ENCODE peak calls at places on chromosomes 16 and 17, in nine cellular contexts. One of them, this sample, is unnamed.

GRCh38 chr17:15469260-15469659 is 1.8 kb upstream of the CDRT4 start:
- DNase-seq in NB4: no peak
- DNase-seq in stromal cell of bone marrow: peak
- DNase-seq in DMS153: no peak
- DNase-seq in effector CD4-positive, alpha-beta T cell: no peak
- DNase-seq in LNCaP clone FGC: no peak
- DNase-seq in putamen: no peak
- DNase-seq in kidney glomerular epithelial cell: peak
- DNase-seq in activated CD4-positive, alpha-beta T cell treated with anti-CD3 and anti-CD28 coated beads, Interleukin-2, amount 50 U/mL, for 1 hour: no peak
- DNase-seq in this sample: no peak

GRCh38 chr16:49459953-49460735 is 86.5 kb downstream of the C16orf78 start:
- DNase-seq in NB4: no peak
- DNase-seq in stromal cell of bone marrow: no peak
- DNase-seq in DMS153: no peak
- DNase-seq in effector CD4-positive, alpha-beta T cell: no peak
- DNase-seq in LNCaP clone FGC: no peak
- DNase-seq in putamen: no peak
- DNase-seq in kidney glomerular epithelial cell: no peak
- DNase-seq in activated CD4-positive, alpha-beta T cell treated with anti-CD3 and anti-CD28 coated beads, Interleukin-2, amount 50 U/mL, for 1 hour: no peak
- DNase-seq in this sample: no peak

GRCh38 chr17:50326831-50327364 is 19.0 kb upstream of the XYLT2 start:
- DNase-seq in NB4: no peak
- DNase-seq in stromal cell of bone marrow: no peak
- DNase-seq in DMS153: no peak
- DNase-seq in effector CD4-positive, alpha-beta T cell: no peak
- DNase-seq in LNCaP clone FGC: no peak
- DNase-seq in putamen: no peak
- DNase-seq in kidney glomerular epithelial cell: no peak
- DNase-seq in activated CD4-positive, alpha-beta T cell treated with anti-CD3 and anti-CD28 coated beads, Interleukin-2, amount 50 U/mL, for 1 hour: no peak
- DNase-seq in this sample: no peak

GRCh38 chr17:78883090-78883532 is 19.9 kb downstream of the CEP295NL start:
- DNase-seq in NB4: peak
- DNase-seq in stromal cell of bone marrow: peak
- DNase-seq in DMS153: no peak
- DNase-seq in effector CD4-positive, alpha-beta T cell: no peak
- DNase-seq in LNCaP clone FGC: no peak
- DNase-seq in putamen: no peak
- DNase-seq in kidney glomerular epithelial cell: peak
- DNase-seq in activated CD4-positive, alpha-beta T cell treated with anti-CD3 and anti-CD28 coated beads, Interleukin-2, amount 50 U/mL, for 1 hour: no peak
- DNase-seq in this sample: no peak

GRCh38 chr17:45896803-45897693 is 2.7 kb downstream of the MAPT start:
- DNase-seq in NB4: no peak
- DNase-seq in stromal cell of bone marrow: no peak
- DNase-seq in DMS153: no peak
- DNase-seq in effector CD4-positive, alpha-beta T cell: no peak
- DNase-seq in LNCaP clone FGC: no peak
- DNase-seq in putamen: peak
- DNase-seq in kidney glomerular epithelial cell: no peak
- DNase-seq in activated CD4-positive, alpha-beta T cell treated with anti-CD3 and anti-CD28 coated beads, Interleukin-2, amount 50 U/mL, for 1 hour: no peak
- DNase-seq in this sample: peak

GRCh38 chr16:87881327-87882200 is 12.3 kb upstream of the SLC7A5 start:
- DNase-seq in NB4: no peak
- DNase-seq in stromal cell of bone marrow: no peak
- DNase-seq in DMS153: no peak
- DNase-seq in effector CD4-positive, alpha-beta T cell: no peak
- DNase-seq in LNCaP clone FGC: no peak
- DNase-seq in putamen: no peak
- DNase-seq in kidney glomerular epithelial cell: no peak
- DNase-seq in activated CD4-positive, alpha-beta T cell treated with anti-CD3 and anti-CD28 coated beads, Interleukin-2, amount 50 U/mL, for 1 hour: no peak
- DNase-seq in this sample: no peak

GRCh38 chr16:28136751-28137434 is 73.4 kb upstream of the GSG1L start:
- DNase-seq in NB4: no peak
- DNase-seq in stromal cell of bone marrow: no peak
- DNase-seq in DMS153: no peak
- DNase-seq in effector CD4-positive, alpha-beta T cell: peak
- DNase-seq in LNCaP clone FGC: no peak
- DNase-seq in putamen: peak
- DNase-seq in kidney glomerular epithelial cell: no peak
- DNase-seq in activated CD4-positive, alpha-beta T cell treated with anti-CD3 and anti-CD28 coated beads, Interleukin-2, amount 50 U/mL, for 1 hour: peak
- DNase-seq in this sample: no peak

GRCh38 chr17:47895254-47895855 is 681 bp upstream of the SP2 start:
- DNase-seq in NB4: peak
- DNase-seq in stromal cell of bone marrow: no peak
- DNase-seq in DMS153: no peak
- DNase-seq in effector CD4-positive, alpha-beta T cell: peak
- DNase-seq in LNCaP clone FGC: no peak
- DNase-seq in putamen: no peak
- DNase-seq in kidney glomerular epithelial cell: peak
- DNase-seq in activated CD4-positive, alpha-beta T cell treated with anti-CD3 and anti-CD28 coated beads, Interleukin-2, amount 50 U/mL, for 1 hour: peak
- DNase-seq in this sample: no peak

GRCh38 chr16:582614-583331 is 7.1 kb upstream of the RAB40C start:
- DNase-seq in NB4: no peak
- DNase-seq in stromal cell of bone marrow: no peak
- DNase-seq in DMS153: no peak
- DNase-seq in effector CD4-positive, alpha-beta T cell: no peak
- DNase-seq in LNCaP clone FGC: no peak
- DNase-seq in putamen: no peak
- DNase-seq in kidney glomerular epithelial cell: no peak
- DNase-seq in activated CD4-positive, alpha-beta T cell treated with anti-CD3 and anti-CD28 coated beads, Interleukin-2, amount 50 U/mL, for 1 hour: no peak
- DNase-seq in this sample: no peak

GRCh38 chr17:63476857-63477470 is at the start of gene ACE:
- DNase-seq in NB4: peak
- DNase-seq in stromal cell of bone marrow: no peak
- DNase-seq in DMS153: peak
- DNase-seq in effector CD4-positive, alpha-beta T cell: no peak
- DNase-seq in LNCaP clone FGC: no peak
- DNase-seq in putamen: no peak
- DNase-seq in kidney glomerular epithelial cell: no peak
- DNase-seq in activated CD4-positive, alpha-beta T cell treated with anti-CD3 and anti-CD28 coated beads, Interleukin-2, amount 50 U/mL, for 1 hour: peak
- DNase-seq in this sample: peak

GRCh38 chr17:35183332-35183731 is 10.9 kb downstream of the SLC35G3 start:
- DNase-seq in NB4: peak
- DNase-seq in stromal cell of bone marrow: no peak
- DNase-seq in DMS153: no peak
- DNase-seq in effector CD4-positive, alpha-beta T cell: no peak
- DNase-seq in LNCaP clone FGC: no peak
- DNase-seq in putamen: no peak
- DNase-seq in kidney glomerular epithelial cell: no peak
- DNase-seq in activated CD4-positive, alpha-beta T cell treated with anti-CD3 and anti-CD28 coated beads, Interleukin-2, amount 50 U/mL, for 1 hour: no peak
- DNase-seq in this sample: no peak

GRCh38 chr17:57918017-57918895 is 37.0 kb downstream of the CUEDC1 start:
- DNase-seq in NB4: no peak
- DNase-seq in stromal cell of bone marrow: no peak
- DNase-seq in DMS153: no peak
- DNase-seq in effector CD4-positive, alpha-beta T cell: no peak
- DNase-seq in LNCaP clone FGC: peak
- DNase-seq in putamen: no peak
- DNase-seq in kidney glomerular epithelial cell: no peak
- DNase-seq in activated CD4-positive, alpha-beta T cell treated with anti-CD3 and anti-CD28 coated beads, Interleukin-2, amount 50 U/mL, for 1 hour: no peak
- DNase-seq in this sample: no peak

GRCh38 chr17:7553356-7553755 is 4.5 kb downstream of the TNFSF12 start:
- DNase-seq in NB4: no peak
- DNase-seq in stromal cell of bone marrow: no peak
- DNase-seq in DMS153: no peak
- DNase-seq in effector CD4-positive, alpha-beta T cell: no peak
- DNase-seq in LNCaP clone FGC: no peak
- DNase-seq in putamen: no peak
- DNase-seq in kidney glomerular epithelial cell: no peak
- DNase-seq in activated CD4-positive, alpha-beta T cell treated with anti-CD3 and anti-CD28 coated beads, Interleukin-2, amount 50 U/mL, for 1 hour: no peak
- DNase-seq in this sample: no peak

GRCh38 chr16:72961115-72961832 is 86.7 kb downstream of the ZFHX3 start:
- DNase-seq in NB4: peak
- DNase-seq in stromal cell of bone marrow: no peak
- DNase-seq in DMS153: peak
- DNase-seq in effector CD4-positive, alpha-beta T cell: no peak
- DNase-seq in LNCaP clone FGC: no peak
- DNase-seq in putamen: no peak
- DNase-seq in kidney glomerular epithelial cell: no peak
- DNase-seq in activated CD4-positive, alpha-beta T cell treated with anti-CD3 and anti-CD28 coated beads, Interleukin-2, amount 50 U/mL, for 1 hour: no peak
- DNase-seq in this sample: no peak

GRCh38 chr16:85894266-85894665 is 4.7 kb upstream of the IRF8 start:
- DNase-seq in NB4: no peak
- DNase-seq in stromal cell of bone marrow: no peak
- DNase-seq in DMS153: no peak
- DNase-seq in effector CD4-positive, alpha-beta T cell: no peak
- DNase-seq in LNCaP clone FGC: peak
- DNase-seq in putamen: no peak
- DNase-seq in kidney glomerular epithelial cell: no peak
- DNase-seq in activated CD4-positive, alpha-beta T cell treated with anti-CD3 and anti-CD28 coated beads, Interleukin-2, amount 50 U/mL, for 1 hour: no peak
- DNase-seq in this sample: no peak

GRCh38 chr17:57363998-57364645 is 107.8 kb downstream of the MSI2 start:
- DNase-seq in NB4: no peak
- DNase-seq in stromal cell of bone marrow: no peak
- DNase-seq in DMS153: no peak
- DNase-seq in effector CD4-positive, alpha-beta T cell: no peak
- DNase-seq in LNCaP clone FGC: peak
- DNase-seq in putamen: no peak
- DNase-seq in kidney glomerular epithelial cell: no peak
- DNase-seq in activated CD4-positive, alpha-beta T cell treated with anti-CD3 and anti-CD28 coated beads, Interleukin-2, amount 50 U/mL, for 1 hour: no peak
- DNase-seq in this sample: no peak

GRCh38 chr17:55576237-55576998 is 65.2 kb upstream of the SMIM36 start:
- DNase-seq in NB4: peak
- DNase-seq in stromal cell of bone marrow: peak
- DNase-seq in DMS153: peak
- DNase-seq in effector CD4-positive, alpha-beta T cell: no peak
- DNase-seq in LNCaP clone FGC: no peak
- DNase-seq in putamen: peak
- DNase-seq in kidney glomerular epithelial cell: peak
- DNase-seq in activated CD4-positive, alpha-beta T cell treated with anti-CD3 and anti-CD28 coated beads, Interleukin-2, amount 50 U/mL, for 1 hour: no peak
- DNase-seq in this sample: no peak

GRCh38 chr17:41521574-41522261 is 3.0 kb upstream of the KRT15 start:
- DNase-seq in NB4: peak
- DNase-seq in stromal cell of bone marrow: peak
- DNase-seq in DMS153: peak
- DNase-seq in effector CD4-positive, alpha-beta T cell: no peak
- DNase-seq in LNCaP clone FGC: no peak
- DNase-seq in putamen: no peak
- DNase-seq in kidney glomerular epithelial cell: peak
- DNase-seq in activated CD4-positive, alpha-beta T cell treated with anti-CD3 and anti-CD28 coated beads, Interleukin-2, amount 50 U/mL, for 1 hour: no peak
- DNase-seq in this sample: no peak

This sample was measured in dorsolateral prefrontal cortex.